ENCODE peak calls at places on chromosome 3, in four cellular contexts. One of them, this sample, is unnamed.

GRCh38 chr3:45946875-45947274 is 3.6 kb downstream of the CXCR6 start:
- DNase-seq in BE2C: no peak
- DNase-seq in mesendoderm: no peak
- DNase-seq in stimulated activated CD8-positive, alpha-beta memory T cell treated with anti-CD3 and anti-CD28 coated beads, Interleukin-7, amount 100 ng/mL, for 24 hours: no peak
- DNase-seq in this sample: no peak

GRCh38 chr3:185153170-185153733 is 392 bp upstream of the C3orf70 start:
- DNase-seq in BE2C: no peak
- DNase-seq in mesendoderm: peak
- DNase-seq in stimulated activated CD8-positive, alpha-beta memory T cell treated with anti-CD3 and anti-CD28 coated beads, Interleukin-7, amount 100 ng/mL, for 24 hours: no peak
- DNase-seq in this sample: peak

GRCh38 chr3:131401978-131402377 is 20.4 kb downstream of the NUDT16 start:
- DNase-seq in BE2C: no peak
- DNase-seq in mesendoderm: no peak
- DNase-seq in stimulated activated CD8-positive, alpha-beta memory T cell treated with anti-CD3 and anti-CD28 coated beads, Interleukin-7, amount 100 ng/mL, for 24 hours: no peak
- DNase-seq in this sample: no peak

GRCh38 chr3:143158549-143158988 is 39.0 kb downstream of the CHST2 start:
- DNase-seq in BE2C: no peak
- DNase-seq in mesendoderm: no peak
- DNase-seq in stimulated activated CD8-positive, alpha-beta memory T cell treated with anti-CD3 and anti-CD28 coated beads, Interleukin-7, amount 100 ng/mL, for 24 hours: no peak
- DNase-seq in this sample: peak

GRCh38 chr3:189041482-189042090 is 130.2 kb upstream of the TPRG1 start:
- DNase-seq in BE2C: peak
- DNase-seq in mesendoderm: peak
- DNase-seq in stimulated activated CD8-positive, alpha-beta memory T cell treated with anti-CD3 and anti-CD28 coated beads, Interleukin-7, amount 100 ng/mL, for 24 hours: peak
- DNase-seq in this sample: peak

GRCh38 chr3:71066356-71066755 is 517.2 kb downstream of the FOXP1 start:
- DNase-seq in BE2C: no peak
- DNase-seq in mesendoderm: peak
- DNase-seq in stimulated activated CD8-positive, alpha-beta memory T cell treated with anti-CD3 and anti-CD28 coated beads, Interleukin-7, amount 100 ng/mL, for 24 hours: no peak
- DNase-seq in this sample: no peak

GRCh38 chr3:178451799-178452198 is 84.4 kb upstream of the KCNMB2 start:
- DNase-seq in BE2C: no peak
- DNase-seq in mesendoderm: peak
- DNase-seq in stimulated activated CD8-positive, alpha-beta memory T cell treated with anti-CD3 and anti-CD28 coated beads, Interleukin-7, amount 100 ng/mL, for 24 hours: no peak
- DNase-seq in this sample: no peak

GRCh38 chr3:35521196-35521595 is 118.1 kb upstream of the ARPP21 start:
- DNase-seq in BE2C: no peak
- DNase-seq in mesendoderm: peak
- DNase-seq in stimulated activated CD8-positive, alpha-beta memory T cell treated with anti-CD3 and anti-CD28 coated beads, Interleukin-7, amount 100 ng/mL, for 24 hours: no peak
- DNase-seq in this sample: no peak

This sample was measured in GM20000.